ENCODE peak calls at places on chromosomes 13 and 19, in four cellular contexts. K is transverse colon, E is upper lobe of left lung, O is gastrocnemius medialis. H is an unnamed sample.
A peak's percentile ranks its signal among the peaks of the same experiment; 100 is the strongest.

GRCh38 chr13:23432589-23432988 is 913 bp downstream of the SACS start:
- DNase-seq in K (no peak), O (no peak), E (no peak), H (no peak)

GRCh38 chr19:29686285-29686805 is 21.1 kb downstream of the PLEKHF1 start:
- DNase-seq in K (no peak), E (no peak), O (no peak), H (no peak)

GRCh38 chr13:71979616-71980015 is 112.6 kb upstream of the DACH1 start:
- DNase-seq in E (no peak), O (no peak), K (no peak), H (no peak)

GRCh38 chr13:75902166-75903104 is 266.3 kb downstream of the LMO7 start:
- DNase-seq in K (no peak), E (no peak), O (no peak), H (no peak)

GRCh38 chr13:112968380-112968909 is 569 bp upstream of the MCF2L start:
- DNase-seq in K (peak; percentile 70), O (no peak), E (peak; percentile 64), H (peak; percentile 67)

GRCh38 chr19:57675881-57676280 is 5.9 kb upstream of the ZNF551 start:
- DNase-seq in E (no peak), O (no peak), K (no peak), H (no peak)

GRCh38 chr19:35347171-35347929 is at the start of gene FFAR1:
- DNase-seq in K (peak; percentile 40), E (peak; percentile 48), O (no peak), H (no peak)

GRCh38 chr13:110680852-110681251 is 25.1 kb downstream of the CARS2 start:
- DNase-seq in O (no peak), K (no peak), E (no peak), H (no peak)

GRCh38 chr13:32073180-32073864 is 41.7 kb downstream of the FRY start:
- DNase-seq in O (no peak), K (no peak), E (no peak), H (no peak)

GRCh38 chr13:50889317-50889716 is 20.3 kb upstream of the RNASEH2B start:
- DNase-seq in K (no peak), E (no peak), O (no peak), H (no peak)

GRCh38 chr13:111275382-111275781 is 45.1 kb upstream of the TEX29 start:
- DNase-seq in E (no peak), O (no peak), K (no peak), H (no peak)

GRCh38 chr13:48775804-48776203 is 122.1 kb downstream of the CYSLTR2 start:
- DNase-seq in O (no peak), K (no peak), E (no peak), H (no peak)

GRCh38 chr13:110327036-110327790 is 20.1 kb downstream of the COL4A2 start:
- DNase-seq in E (no peak), K (no peak), O (no peak), H (no peak)

GRCh38 chr19:43774103-43774939 is 6.5 kb downstream of the KCNN4 start:
- DNase-seq in E (peak; percentile 65), O (peak; percentile 43), K (peak; percentile 78), H (peak; percentile 60)

GRCh38 chr13:58935689-58936088 is 1228.0 kb downstream of the DIAPH3 start:
- DNase-seq in O (no peak), E (no peak), K (no peak), H (no peak)

GRCh38 chr13:76019421-76020044 is 383.4 kb downstream of the LMO7 start:
- DNase-seq in E (no peak), O (no peak), K (no peak), H (no peak)

GRCh38 chr19:3184847-3185481 is 766 bp upstream of the NCLN start:
- DNase-seq in K (peak; percentile 73), E (peak; percentile 80), O (peak; percentile 63), H (peak; percentile 80)

GRCh38 chr19:36392916-36393673 is 14.1 kb upstream of the ZFP14 start:
- DNase-seq in E (no peak), O (no peak), K (no peak), H (no peak)

GRCh38 chr19:15633122-15633521 is 7.6 kb upstream of the CYP4F3 start:
- DNase-seq in E (no peak), O (no peak), K (no peak), H (no peak)

GRCh38 chr19:50820549-50821247 is 2.9 kb downstream of the KLK1 start:
- DNase-seq in E (no peak), O (no peak), K (peak; percentile 85), H (no peak)

GRCh38 chr13:27264181-27264580 is 6.4 kb upstream of the RASL11A start:
- DNase-seq in O (no peak), E (no peak), K (no peak), H (no peak)

GRCh38 chr13:77892491-77892890 is 26.1 kb downstream of the EDNRB start:
- DNase-seq in O (no peak), E (no peak), K (no peak), H (no peak)

GRCh38 chr13:43058318-43058674 is 34.9 kb downstream of the DNAJC15 start:
- DNase-seq in E (no peak), K (peak; percentile 60), O (no peak), H (no peak)

GRCh38 chr13:110134801-110135200 is 172.2 kb downstream of the COL4A1 start:
- DNase-seq in K (no peak), E (no peak), O (peak; percentile 60), H (no peak)

GRCh38 chr13:103525530-103525929 is 459.3 kb upstream of the SLC10A2 start:
- DNase-seq in K (no peak), O (no peak), E (no peak), H (no peak)

GRCh38 chr19:17526922-17527321 is 15.5 kb downstream of the PGLS start:
- DNase-seq in K (peak; percentile 24), O (no peak), E (no peak), H (no peak)

GRCh38 chr13:112583592-112584277 is 4.2 kb downstream of the TUBGCP3 start:
- DNase-seq in K (peak; percentile 40), E (peak; percentile 71), O (peak; percentile 28), H (no peak)

GRCh38 chr13:113078895-113079720 is 26.5 kb upstream of the F7 start:
- DNase-seq in O (no peak), E (no peak), K (no peak), H (no peak)

GRCh38 chr19:13120817-13121216 is 2.8 kb downstream of the NACC1 start:
- DNase-seq in E (no peak), K (no peak), O (no peak), H (no peak)

GRCh38 chr19:13119654-13120053 is 1.6 kb downstream of the NACC1 start:
- DNase-seq in K (no peak), E (no peak), O (no peak), H (no peak)

GRCh38 chr19:13122980-13123957 is 5.2 kb downstream of the NACC1 start:
- DNase-seq in K (no peak), O (no peak), E (no peak), H (no peak)

GRCh38 chr19:13122275-13122878 is 4.3 kb downstream of the NACC1 start:
- DNase-seq in O (no peak), E (no peak), K (no peak), H (no peak)

GRCh38 chr19:13121551-13122274 is 3.6 kb downstream of the NACC1 start:
- DNase-seq in E (no peak), K (no peak), O (no peak), H (no peak)
- TF ChIP-seq POLR2A in E (no peak), K (no peak), O (no peak), H (no peak)

GRCh38 chr19:4711211-4711610 is 12.4 kb downstream of the DPP9 start:
- DNase-seq in O (no peak), K (no peak), E (no peak), H (no peak)

GRCh38 chr19:4712771-4713170 is 10.9 kb downstream of the DPP9 start:
- DNase-seq in E (no peak), O (peak; percentile 57), K (no peak), H (no peak)

GRCh38 chr19:4709440-4710280 is 14.0 kb downstream of the DPP9 start:
- DNase-seq in E (no peak), K (no peak), O (no peak), H (no peak)

GRCh38 chr19:4707956-4708650 is 15.5 kb downstream of the DPP9 start:
- DNase-seq in E (no peak), K (peak; percentile 36), O (peak; percentile 64), H (no peak)

GRCh38 chr19:4710281-4710600 is 13.4 kb downstream of the DPP9 start:
- DNase-seq in K (no peak), O (no peak), E (no peak), H (no peak)
- H3K27ac ChIP-seq in K (no peak overlapping the region), O (peak overlapping the region; percentile 96), E (no peak overlapping the region), H (no peak overlapping the region)

GRCh38 chr19:39178296-39179006 is 18.3 kb upstream of the NCCRP1 start:
- DNase-seq in E (no peak), K (no peak), O (no peak), H (no peak)
- TF ChIP-seq POLR2A in E (no peak), K (no peak), O (no peak), H (no peak)

GRCh38 chr19:22118132-22118531 is 65.8 kb downstream of the ZNF257 start:
- DNase-seq in O (no peak), K (no peak), E (no peak), H (no peak)

DNA sequence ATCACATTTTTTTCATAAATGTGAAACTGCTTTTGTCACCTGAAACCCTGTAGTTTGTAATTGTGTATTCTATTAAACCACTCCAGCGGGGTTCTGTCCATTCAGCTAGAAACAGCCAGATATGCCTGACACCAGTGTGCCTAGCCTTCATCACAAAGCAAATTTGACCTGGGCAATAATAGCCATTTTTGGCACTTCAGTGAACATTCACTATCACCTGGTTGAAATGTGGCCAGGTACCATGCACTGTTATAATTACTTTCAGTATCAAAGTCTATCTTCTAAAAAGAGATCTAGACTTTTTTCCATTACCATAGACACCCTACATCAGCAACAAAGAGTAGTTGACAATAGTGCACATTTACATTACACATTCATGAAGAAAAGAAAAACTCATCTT is 64.5 kb downstream of the ZNF257 start:
- DNase-seq in O (no peak), K (no peak), E (no peak), H (no peak)
- H3K27ac ChIP-seq in O (no peak overlapping the region), K (no peak overlapping the region), E (no peak overlapping the region), H (no peak overlapping the region)

DNA sequence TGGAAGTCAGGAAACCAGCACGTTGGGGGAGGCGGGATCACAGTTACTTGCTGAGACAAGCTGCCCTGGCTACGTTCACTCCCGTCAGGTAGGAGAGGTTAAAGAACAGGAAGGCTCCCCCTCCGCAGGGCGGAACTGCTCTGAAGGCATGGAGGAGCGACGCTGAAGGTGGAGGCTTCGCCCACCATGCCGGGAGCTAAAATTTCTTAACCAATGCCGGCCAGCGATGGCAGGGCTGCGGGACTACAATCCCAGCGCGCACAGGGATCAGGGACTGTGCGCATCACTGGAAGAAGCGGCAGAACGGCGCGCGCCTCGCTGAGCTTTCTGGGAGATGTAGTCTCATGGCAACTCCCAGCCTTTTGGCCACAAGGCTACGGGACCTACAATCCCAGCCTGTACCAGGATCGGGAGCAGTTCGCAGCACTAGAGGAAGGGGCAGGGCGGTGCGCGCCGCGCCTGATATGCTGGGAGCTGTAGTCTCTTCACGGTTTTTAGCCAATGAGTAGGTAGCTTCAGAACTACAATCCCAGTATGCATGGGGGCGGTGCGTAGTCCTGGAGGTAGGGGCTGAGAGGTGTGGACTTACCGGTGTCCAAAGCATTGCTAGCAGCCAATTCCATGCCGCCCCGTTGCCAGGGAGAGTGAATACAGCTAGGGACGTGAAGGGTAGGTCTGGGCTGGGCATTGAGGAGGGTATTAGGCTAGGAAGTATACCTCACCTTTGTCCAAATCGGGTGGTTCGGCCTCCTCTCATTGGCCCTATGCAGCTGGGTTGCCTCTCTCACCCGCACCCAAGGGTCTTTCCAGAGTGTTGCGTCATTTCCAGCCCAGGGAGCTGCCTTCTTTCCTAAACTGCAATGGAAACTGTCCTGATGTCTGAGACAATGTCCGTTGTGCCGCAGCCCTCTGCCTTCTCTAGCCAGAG is 12.8 kb upstream of the ZNF682 start:
- DNase-seq in K (peak; percentile 95), E (peak; percentile 99), O (peak; percentile 86), H (peak; percentile 90)
- TF ChIP-seq POLR2A in K (peak; percentile 25), E (peak; percentile 57), O (no peak), H (no peak)

GRCh38 chr13:30363725-30364124 is 56.4 kb upstream of the KATNAL1 start:
- DNase-seq in O (no peak), K (no peak), E (no peak), H (no peak)
- H3K27ac ChIP-seq in O (no peak overlapping the region), K (no peak overlapping the region), E (no peak overlapping the region), H (no peak overlapping the region)